ENCODE peak calls at places on chromosome 3, in six cellular contexts. I, S, T, F, U and X are unnamed samples. For H3K4me1, the result is how much of the 10 kb centered on the place peaks cover.

GRCh38 chr3:72595376-72595775 is 252.9 kb downstream of the SHQ1 start:
- DNase-seq in I (no peak), S (peak), T (no peak), F (no peak), U (no peak), X (no peak)

GRCh38 chr3:174303911-174304541 is 555.1 kb upstream of the NAALADL2 start:
- DNase-seq in I (no peak), S (no peak), T (no peak), F (no peak), U (no peak), X (no peak)

GRCh38 chr3:15783361-15783969 is 14.3 kb downstream of the ANKRD28 start:
- DNase-seq in I (no peak), S (no peak), T (no peak), F (no peak), U (no peak), X (no peak)

GRCh38 chr3:2156244-2156847 is 57.7 kb downstream of the CNTN4 start:
- DNase-seq in I (peak), S (no peak), T (peak), F (peak), U (no peak), X (peak)

GRCh38 chr3:39088456-39088855 is 19.0 kb downstream of the GORASP1 start:
- DNase-seq in I (no peak), S (no peak), T (no peak), F (no peak), U (no peak), X (no peak)

GRCh38 chr3:52650437-52650836 is 35.3 kb downstream of the PBRM1 start:
- DNase-seq in I (no peak), S (no peak), T (no peak), F (no peak), U (no peak), X (no peak)

GRCh38 chr3:183555541-183556081 is at the start of gene KLHL6:
- DNase-seq in I (no peak), S (no peak), T (no peak), F (no peak), U (peak), X (no peak)

GRCh38 chr3:138950006-138950644 is 3.1 kb downstream of the FOXL2NB start:
- DNase-seq in I (peak), S (peak), T (no peak), F (no peak), U (no peak), X (no peak)

GRCh38 chr3:51814034-51814433 is 35.0 kb upstream of the IQCF6 start:
- DNase-seq in I (no peak), S (no peak), T (no peak), F (no peak), U (no peak), X (no peak)

GRCh38 chr3:50154476-50154839 is 666 bp upstream of the SEMA3F start:
- DNase-seq in I (peak), S (peak), T (no peak), F (no peak), U (no peak), X (no peak)

GRCh38 chr3:172107403-172107802 is 68.0 kb downstream of the FNDC3B start:
- DNase-seq in I (no peak), S (no peak), T (no peak), F (no peak), U (peak), X (no peak)

GRCh38 chr3:25472153-25472552 is 44.1 kb downstream of the RARB start:
- DNase-seq in I (no peak), S (no peak), T (no peak), F (no peak), U (no peak), X (no peak)

GRCh38 chr3:25469609-25470008 is 41.5 kb downstream of the RARB start:
- DNase-seq in I (no peak), S (no peak), T (no peak), F (no peak), U (no peak), X (no peak)

GRCh38 chr3:25473246-25473645 is 45.2 kb downstream of the RARB start:
- DNase-seq in I (no peak), S (no peak), T (no peak), F (no peak), U (no peak), X (no peak)

GRCh38 chr3:25472747-25473146 is 44.7 kb downstream of the RARB start:
- DNase-seq in I (no peak), S (peak), T (no peak), F (no peak), U (no peak), X (no peak)

DNA sequence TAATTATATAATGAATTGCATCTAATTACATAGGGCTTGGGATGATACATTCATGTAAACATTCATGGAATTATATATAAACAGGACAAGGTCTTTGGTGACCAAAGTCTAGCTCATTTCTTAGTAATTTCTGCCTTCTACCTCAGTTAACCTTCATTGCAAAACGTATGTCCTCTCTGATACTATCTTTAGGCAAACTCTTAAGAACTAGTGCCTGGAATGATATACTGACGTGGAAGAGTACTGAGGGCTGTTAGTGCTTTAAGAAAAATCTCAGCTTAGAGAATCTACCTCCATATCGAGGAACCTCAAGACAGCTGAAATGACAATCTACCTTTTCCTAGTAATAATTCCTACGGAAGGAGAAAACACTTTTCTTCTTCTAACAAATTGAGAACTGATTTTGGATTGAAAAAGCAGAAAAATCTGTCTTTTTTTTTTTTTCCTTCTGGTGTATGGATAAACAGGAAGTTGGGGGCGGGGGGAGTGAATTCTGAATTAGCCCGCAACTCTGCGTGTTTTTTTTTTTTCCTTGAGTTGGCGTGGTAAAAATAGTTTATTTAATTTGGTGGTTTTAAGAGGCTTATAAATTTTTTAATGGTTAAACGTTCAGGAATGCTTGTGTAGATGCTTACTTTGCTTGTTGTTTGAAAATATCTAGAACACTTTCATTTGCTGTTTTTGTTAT is 43.2 kb downstream of the RARB start:
- DNase-seq in I (no peak), S (no peak), T (no peak), F (no peak), U (no peak), X (no peak)
- H3K4me1 ChIP-seq in I (under half), S (under half), T (under half), F (under half), U (under half), X (under half)

DNA sequence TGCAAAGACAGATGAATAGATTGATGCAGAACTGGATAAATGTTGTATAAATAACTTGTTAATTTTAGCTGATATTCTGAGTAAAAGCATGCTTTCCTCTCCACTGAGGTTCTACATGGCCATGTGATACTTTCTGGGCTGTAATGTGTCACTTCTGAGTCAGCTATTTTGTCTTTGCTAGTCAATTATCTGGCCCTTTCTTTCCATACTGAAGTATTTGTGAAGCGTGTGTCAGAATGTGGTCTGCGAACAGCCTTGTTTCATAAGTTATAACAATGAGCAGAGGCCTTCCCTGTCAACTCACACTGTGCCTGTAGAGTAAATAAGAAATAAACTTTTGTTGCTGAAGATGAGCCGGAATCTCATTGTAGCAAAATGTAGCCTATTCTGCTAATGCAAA is 1035.7 kb downstream of the PLOD2 start:
- DNase-seq in I (no peak), S (no peak), T (no peak), F (no peak), U (no peak), X (no peak)
- TF ChIP-seq REST in I (no peak), S (no peak), T (no peak), F (no peak), U (no peak), X (no peak)

DNA sequence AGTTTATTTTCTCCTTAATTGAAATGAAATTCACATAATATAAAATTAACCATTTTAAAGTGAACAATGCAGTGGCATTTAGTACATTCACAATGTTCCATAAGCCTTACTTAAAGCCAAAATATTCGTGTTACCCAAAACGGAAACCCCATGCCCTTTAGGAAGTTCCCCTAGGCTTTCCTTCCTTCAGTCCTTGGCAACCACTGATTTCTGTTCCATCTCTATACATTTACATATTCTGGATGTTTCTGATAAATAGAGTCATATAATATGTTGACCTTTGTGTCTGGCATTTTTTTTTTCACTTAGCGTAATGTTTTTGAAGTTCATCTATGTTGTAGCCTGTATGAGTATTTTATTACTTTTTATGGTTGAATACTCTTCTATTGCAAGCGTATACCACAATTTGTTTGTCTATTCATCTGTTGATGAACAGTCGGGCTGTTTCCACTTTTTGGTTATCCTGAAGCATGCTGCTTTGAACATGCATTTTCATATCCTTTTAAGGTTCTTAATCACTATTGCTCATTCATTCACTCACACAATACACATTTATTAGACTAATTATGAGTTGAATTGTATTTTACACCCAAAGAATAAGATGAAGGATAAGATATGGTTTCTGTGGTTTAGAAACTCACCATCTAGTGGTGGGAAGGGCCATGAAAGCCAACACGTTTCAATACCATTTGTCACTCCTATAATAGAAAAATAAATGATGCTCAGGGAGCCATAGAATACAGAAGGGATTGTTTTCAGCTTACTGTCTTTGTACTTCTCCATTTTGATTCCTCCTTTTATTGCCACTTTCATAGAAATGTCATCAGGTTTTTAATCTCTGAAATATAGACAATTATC is 408.2 kb upstream of the CBLB start:
- DNase-seq in I (no peak), S (no peak), T (no peak), F (no peak), U (no peak), X (no peak)
- H3K4me1 ChIP-seq in I (under half), S (under half), T (under half), F (under half), U (under half), X (under half)

DNA sequence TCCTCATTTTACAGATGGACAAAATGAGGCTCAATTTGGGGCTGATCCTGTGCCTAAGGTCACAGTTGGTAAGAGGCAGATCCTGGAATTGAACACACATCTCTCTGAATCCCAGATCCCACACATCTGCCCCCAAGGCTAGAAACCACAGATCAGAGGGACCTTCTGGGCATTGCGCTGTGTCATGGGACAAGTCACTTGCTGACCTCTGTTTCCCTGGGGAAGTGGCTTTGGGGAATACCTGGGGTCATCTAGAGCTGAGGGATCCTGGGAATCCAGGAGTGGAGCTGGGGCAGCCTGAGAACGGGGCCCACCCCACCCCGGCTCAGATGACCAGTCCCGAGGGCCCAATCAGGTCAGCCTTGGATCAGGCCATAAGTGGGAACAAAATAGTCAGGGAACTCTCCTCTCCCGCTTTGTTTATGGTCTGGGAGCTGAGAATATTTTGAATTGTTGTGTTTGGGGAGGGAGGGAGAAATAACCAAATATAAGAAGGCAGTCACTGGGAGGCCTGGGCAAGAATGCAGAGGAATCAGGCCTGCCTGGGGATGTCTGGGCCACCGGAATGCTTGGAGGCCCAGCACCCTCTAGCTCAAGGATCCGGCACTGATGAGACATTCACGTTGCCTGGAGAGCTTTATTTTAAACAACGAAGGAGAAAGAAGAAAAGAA is 8.8 kb upstream of the SLC6A6 start:
- DNase-seq in I (no peak), S (no peak), T (no peak), F (no peak), U (no peak), X (no peak)
- TF ChIP-seq REST in I (no peak), S (no peak), T (no peak), F (no peak), U (no peak), X (no peak)

DNA sequence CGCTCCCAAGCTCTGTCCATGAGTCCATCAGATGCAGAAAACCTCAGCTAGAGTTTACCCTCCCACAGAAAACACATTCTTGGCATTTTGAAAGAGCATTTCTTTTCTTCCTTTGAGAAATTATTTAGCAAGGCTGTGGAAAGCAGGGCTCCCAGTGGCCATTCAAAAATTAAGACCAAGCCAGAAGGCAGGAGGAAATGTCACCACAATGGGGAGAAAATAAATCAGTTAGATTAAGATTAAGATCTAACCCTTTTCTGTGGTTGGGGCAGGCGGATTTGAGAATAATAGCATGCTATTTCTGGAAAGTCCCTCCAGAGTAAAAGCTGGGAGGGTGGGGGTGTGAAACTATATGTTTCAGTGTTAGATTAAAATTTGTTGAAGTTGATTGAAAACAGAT is 20.2 kb downstream of the LRIG1 start:
- DNase-seq in I (no peak), S (no peak), T (no peak), F (peak), U (peak), X (no peak)
- H3K4me1 ChIP-seq in I (half or more), S (under half), T (under half), F (half or more), U (under half), X (under half)

DNA sequence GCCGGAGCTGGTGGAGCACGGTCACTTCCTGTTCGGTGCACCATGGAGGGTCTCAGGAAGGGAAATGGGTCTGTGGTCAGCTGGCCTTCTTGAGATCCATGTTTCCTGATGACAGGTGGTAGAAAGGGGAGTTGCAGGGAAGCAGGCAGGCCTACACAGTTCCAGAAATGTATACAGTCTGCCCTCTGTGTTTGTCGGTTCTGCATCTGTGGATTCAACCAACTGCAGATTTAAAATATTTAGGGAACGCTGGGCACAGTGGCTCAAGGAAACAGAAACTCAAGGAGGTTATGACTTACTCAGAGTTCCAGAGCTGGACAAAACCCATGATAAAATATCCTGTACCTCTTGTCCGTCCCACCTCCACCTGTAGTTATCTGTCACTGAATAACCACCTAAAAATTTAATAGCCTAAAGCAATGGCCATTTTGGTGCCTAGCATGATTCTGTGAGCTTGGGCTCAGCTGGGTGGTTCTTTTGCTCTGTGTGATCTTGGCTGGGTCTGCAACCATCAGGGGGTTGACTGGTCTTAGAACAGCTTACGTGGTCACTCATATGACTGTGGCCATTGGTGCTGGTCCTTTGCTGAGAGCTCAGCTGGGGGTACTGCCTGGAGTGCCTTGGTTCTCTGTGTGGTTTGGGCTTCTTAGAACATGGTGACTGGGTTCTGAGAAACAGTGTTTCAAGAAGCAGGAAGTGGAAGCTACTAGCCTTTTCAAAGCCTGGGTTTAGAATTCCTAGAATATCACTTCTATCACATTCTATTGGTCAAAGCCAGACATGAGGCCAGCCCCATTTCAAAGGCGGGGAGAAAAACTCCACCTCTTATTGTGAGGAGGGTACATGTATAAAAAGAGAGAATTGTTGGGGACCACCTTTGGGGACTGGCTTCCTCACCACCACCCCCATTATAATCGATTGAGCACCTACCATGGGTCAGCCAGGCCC is 239.7 kb upstream of the BHLHE40 start:
- DNase-seq in I (no peak), S (no peak), T (no peak), F (no peak), U (no peak), X (no peak)
- TF ChIP-seq REST in I (no peak), S (no peak), T (no peak), F (no peak), U (no peak), X (no peak)

DNA sequence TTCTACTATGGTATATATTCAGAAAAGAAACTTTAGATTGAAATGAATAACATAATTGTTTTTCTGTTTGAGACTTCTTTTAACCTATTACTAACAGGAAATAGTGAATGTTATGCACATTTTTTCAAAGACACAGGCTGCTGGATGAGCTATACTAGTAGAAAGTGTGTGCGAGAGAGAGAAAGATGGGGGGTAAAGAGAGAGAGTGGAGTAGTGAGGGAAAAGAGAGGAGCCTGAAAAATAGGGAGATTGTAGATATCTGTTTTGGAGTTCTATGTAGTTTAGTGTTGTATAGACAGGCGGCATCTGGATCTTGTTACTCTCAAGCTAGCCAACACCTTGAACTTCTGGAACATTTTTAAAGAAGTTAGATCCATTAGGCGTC is 2.4 kb downstream of the RBMS3 start:
- DNase-seq in I (no peak), S (no peak), T (no peak), F (no peak), U (no peak), X (no peak)
- H3K4me1 ChIP-seq in I (half or more), S (under half), T (under half), F (under half), U (under half), X (under half)

GRCh38 chr3:190044974-190045373 is 75.7 kb downstream of the P3H2 start:
- DNase-seq in I (no peak), S (no peak), T (no peak), F (no peak), U (no peak), X (no peak)

GRCh38 chr3:190040145-190040544 is 80.6 kb downstream of the P3H2 start:
- DNase-seq in I (no peak), S (no peak), T (no peak), F (no peak), U (no peak), X (no peak)

GRCh38 chr3:190048831-190049541 is 71.7 kb downstream of the P3H2 start:
- DNase-seq in I (no peak), S (peak), T (no peak), F (no peak), U (no peak), X (no peak)

GRCh38 chr3:190041333-190042041 is 79.2 kb downstream of the P3H2 start:
- DNase-seq in I (peak), S (no peak), T (no peak), F (no peak), U (peak), X (no peak)

DNA sequence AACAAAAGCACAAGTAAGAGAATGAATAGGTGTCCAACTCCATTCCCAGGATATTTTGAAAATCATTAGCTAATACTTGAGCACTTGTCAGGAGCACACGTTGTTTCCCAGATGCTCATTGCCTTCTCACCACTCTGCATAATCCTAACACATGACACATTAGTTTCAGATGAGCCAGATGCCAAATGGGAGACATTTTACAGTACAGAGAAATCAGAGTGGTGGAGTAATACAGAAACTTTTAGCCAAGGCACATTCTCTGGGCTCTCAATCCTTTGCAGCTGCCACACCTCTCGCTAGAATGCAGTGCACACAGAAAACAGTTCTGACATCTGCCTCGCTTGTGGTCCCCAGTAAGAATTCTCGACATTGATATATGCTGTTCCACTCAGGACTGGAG is 76.6 kb downstream of the P3H2 start:
- DNase-seq in I (no peak), S (no peak), T (no peak), F (no peak), U (no peak), X (no peak)
- TF ChIP-seq REST in I (no peak), S (no peak), T (no peak), F (no peak), U (no peak), X (no peak)